ENCODE peak calls at places on chromosomes 5 and 9, in six cellular contexts. H is K562, B is GM12878, W is HepG2, O is SK-N-SH, G is HCT116. Z is an unnamed sample.

GRCh38 chr5:43416233-43416987 is 4.2 kb upstream of the CCL28 start:
- DNase-seq in H (peak), B (no peak), W (no peak), O (no peak), G (no peak), Z (no peak)

GRCh38 chr5:145574889-145575573 is 260.1 kb downstream of the PRELID2 start:
- DNase-seq in H (no peak), B (no peak), W (no peak), O (no peak), G (peak), Z (no peak)

GRCh38 chr5:82812575-82812974 is 264.6 kb downstream of the TMEM167A start:
- DNase-seq in H (no peak), B (no peak), W (no peak), O (no peak), G (no peak), Z (no peak)

GRCh38 chr5:144203750-144204596 is 33.3 kb downstream of the KCTD16 start:
- DNase-seq in H (peak), B (no peak), W (peak), O (peak), G (peak), Z (no peak)

GRCh38 chr5:56451742-56452141 is 218.6 kb upstream of the ANKRD55 start:
- DNase-seq in H (no peak), B (no peak), W (no peak), O (no peak), G (no peak), Z (no peak)

GRCh38 chr9:131382850-131383729 is 10.8 kb upstream of the PRRC2B start:
- DNase-seq in H (peak), B (no peak), W (peak), O (no peak), G (no peak), Z (peak)

GRCh38 chr5:135140805-135141204 is 106.8 kb upstream of the PITX1 start:
- DNase-seq in H (no peak), B (no peak), W (no peak), O (no peak), G (peak), Z (no peak)

GRCh38 chr5:170632985-170633234 is 129.1 kb downstream of the KCNIP1 start:
- DNase-seq in H (peak), B (no peak), W (no peak), O (peak), G (no peak), Z (peak)

GRCh38 chr9:536597-537511 is 304.6 kb upstream of the DMRT1 start:
- DNase-seq in H (no peak), B (no peak), W (no peak), O (no peak), G (no peak), Z (no peak)

GRCh38 chr5:77413049-77413448 is 79.1 kb downstream of the WDR41 start:
- DNase-seq in H (no peak), B (no peak), W (no peak), O (no peak), G (no peak), Z (no peak)

GRCh38 chr5:6449465-6450158 is 953 bp downstream of the UBE2QL1 start:
- DNase-seq in H (no peak), B (no peak), W (no peak), O (no peak), G (no peak), Z (no peak)

GRCh38 chr5:87410941-87411340 is 1.8 kb downstream of the CCNH start:
- DNase-seq in H (no peak), B (no peak), W (no peak), O (no peak), G (no peak), Z (no peak)

GRCh38 chr5:32600057-32600622 is 14.8 kb downstream of the SUB1 start:
- DNase-seq in H (no peak), B (no peak), W (no peak), O (no peak), G (no peak), Z (no peak)

GRCh38 chr5:33690736-33691135 is 201.1 kb downstream of the ADAMTS12 start:
- DNase-seq in H (no peak), B (no peak), W (no peak), O (no peak), G (no peak), Z (no peak)

GRCh38 chr9:76151267-76151666 is 243.0 kb downstream of the RFK start:
- DNase-seq in H (no peak), B (no peak), W (no peak), O (no peak), G (no peak), Z (no peak)

GRCh38 chr5:28014779-28015178 is 976.4 kb upstream of the CDH9 start:
- DNase-seq in H (peak), B (no peak), W (peak), O (peak), G (peak), Z (no peak)

GRCh38 chr9:98095401-98095800 is 23.6 kb downstream of the TRIM14 start:
- DNase-seq in H (no peak), B (no peak), W (no peak), O (no peak), G (no peak), Z (no peak)

GRCh38 chr5:126139086-126139485 is 284.1 kb upstream of the GRAMD2B start:
- DNase-seq in H (no peak), B (no peak), W (no peak), O (no peak), G (no peak), Z (no peak)

GRCh38 chr9:107675476-107676264 is 186.1 kb upstream of the KLF4 start:
- DNase-seq in H (no peak), B (no peak), W (no peak), O (no peak), G (no peak), Z (no peak)

GRCh38 chr9:131312822-131313770 is 23.6 kb downstream of the PLPP7 start:
- DNase-seq in H (peak), B (no peak), W (no peak), O (no peak), G (no peak), Z (no peak)

GRCh38 chr9:87276851-87277251 is 220.8 kb upstream of the DAPK1 start:
- DNase-seq in H (no peak), B (no peak), W (no peak), O (no peak), G (no peak), Z (no peak)

GRCh38 chr5:1551426-1551825 is 27.7 kb upstream of the LPCAT1 start:
- DNase-seq in H (peak), B (no peak), W (no peak), O (no peak), G (no peak), Z (no peak)

GRCh38 chr5:160929343-160929742 is 77.3 kb upstream of the ATP10B start:
- DNase-seq in H (no peak), B (no peak), W (no peak), O (no peak), G (no peak), Z (no peak)

GRCh38 chr5:179382486-179382885 is 37.2 kb upstream of the ADAMTS2 start:
- DNase-seq in H (no peak), B (no peak), W (no peak), O (no peak), G (no peak), Z (no peak)

GRCh38 chr5:4984461-4984860 is 155.7 kb upstream of the ADAMTS16 start:
- DNase-seq in H (no peak), B (no peak), W (no peak), O (no peak), G (no peak), Z (no peak)

GRCh38 chr5:82620957-82621600 is 342.9 kb upstream of the RPS23 start:
- DNase-seq in H (no peak), B (no peak), W (no peak), O (no peak), G (no peak), Z (no peak)

GRCh38 chr9:90803860-90804593 is 2.4 kb downstream of the SYK start:
- DNase-seq in H (no peak), B (no peak), W (no peak), O (no peak), G (no peak), Z (no peak)

GRCh38 chr5:59484618-59485017 is 408.9 kb downstream of the PDE4D start:
- DNase-seq in H (no peak), B (no peak), W (no peak), O (no peak), G (no peak), Z (no peak)

GRCh38 chr9:128920381-128921058 is at the start of gene PHYHD1:
- DNase-seq in H (no peak), B (no peak), W (no peak), O (no peak), G (no peak), Z (no peak)

GRCh38 chr9:120710110-120710981 is 3.9 kb downstream of the MEGF9 start:
- DNase-seq in H (no peak), B (no peak), W (peak), O (peak), G (peak), Z (peak)

GRCh38 chr9:17219261-17219660 is 84.4 kb downstream of the CNTLN start:
- DNase-seq in H (no peak), B (no peak), W (no peak), O (no peak), G (no peak), Z (peak)

GRCh38 chr5:17132444-17133083 is 84.9 kb upstream of the BASP1 start:
- DNase-seq in H (peak), B (no peak), W (no peak), O (peak), G (no peak), Z (peak)

GRCh38 chr5:54257366-54258118 is 52.8 kb downstream of the ARL15 start:
- DNase-seq in H (no peak), B (no peak), W (no peak), O (no peak), G (no peak), Z (no peak)

GRCh38 chr9:78982849-78983248 is 588.9 kb upstream of the TLE4 start:
- DNase-seq in H (no peak), B (no peak), W (no peak), O (no peak), G (peak), Z (no peak)

GRCh38 chr5:133450311-133450710 is 162.0 kb downstream of the FSTL4 start:
- DNase-seq in H (no peak), B (no peak), W (no peak), O (no peak), G (no peak), Z (no peak)

GRCh38 chr9:71465392-71465791 is 302.9 kb downstream of the CEMIP2 start:
- DNase-seq in H (no peak), B (no peak), W (no peak), O (no peak), G (no peak), Z (no peak)

GRCh38 chr5:170971-171800 is 20.1 kb upstream of the LRRC14B start:
- DNase-seq in H (no peak), B (no peak), W (no peak), O (no peak), G (no peak), Z (no peak)

DNA sequence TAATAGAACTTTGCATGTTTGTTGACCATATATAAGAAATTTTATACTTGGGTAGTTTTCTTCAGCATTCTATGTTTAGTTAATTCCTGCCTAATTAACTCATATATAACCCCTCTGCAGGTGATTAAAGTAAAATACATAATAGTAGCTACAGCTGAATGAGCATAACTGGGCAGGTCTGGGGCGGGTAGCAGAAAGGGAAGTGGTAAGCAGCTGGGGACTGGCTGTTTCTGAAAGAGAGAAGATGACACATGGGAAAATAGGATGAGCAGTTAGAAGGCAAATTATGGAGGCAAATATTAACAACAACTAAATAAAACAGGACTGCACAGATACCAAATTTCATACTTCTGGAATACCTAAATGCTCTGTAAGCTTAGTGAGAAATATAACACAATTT is 128.1 kb downstream of the CPLANE1 start:
- DNase-seq in H (no peak), B (no peak), W (no peak), O (no peak), G (no peak), Z (no peak)
- TF ChIP-seq JUND in H (no peak), B (no peak), W (no peak), O (no peak), G (no peak), Z (no peak)

GRCh38 chr9:109704546-109704945 is 75.5 kb upstream of the PALM2AKAP2 start:
- DNase-seq in H (no peak), B (no peak), W (no peak), O (no peak), G (no peak), Z (no peak)

GRCh38 chr9:109709881-109710280 is 70.1 kb upstream of the PALM2AKAP2 start:
- DNase-seq in H (no peak), B (no peak), W (no peak), O (no peak), G (no peak), Z (no peak)

GRCh38 chr9:109708507-109708945 is 71.5 kb upstream of the PALM2AKAP2 start:
- DNase-seq in H (no peak), B (no peak), W (no peak), O (no peak), G (no peak), Z (no peak)

GRCh38 chr9:109707355-109707754 is 72.6 kb upstream of the PALM2AKAP2 start:
- DNase-seq in H (no peak), B (no peak), W (no peak), O (no peak), G (no peak), Z (no peak)

DNA sequence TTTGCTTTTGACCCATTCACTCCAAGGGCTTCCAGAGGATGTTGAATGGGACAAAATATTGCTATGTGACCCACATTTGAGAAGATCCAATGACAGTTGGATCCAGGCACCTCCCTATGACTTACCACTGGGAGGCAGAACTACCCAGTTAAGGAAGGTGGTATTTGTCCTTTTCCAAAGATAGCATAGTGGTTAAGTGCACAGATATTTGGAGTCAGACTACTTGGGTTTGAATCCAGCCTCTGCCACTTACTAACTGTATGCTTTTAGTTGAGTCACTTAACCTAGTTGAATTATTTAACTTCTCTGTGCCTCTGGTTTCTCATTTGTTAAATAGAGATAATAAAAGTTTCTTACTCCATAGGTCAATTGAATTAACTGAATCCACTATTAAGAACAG is 74.5 kb upstream of the PALM2AKAP2 start:
- DNase-seq in H (no peak), B (no peak), W (peak), O (no peak), G (peak), Z (no peak)
- TF ChIP-seq JUND in H (no peak), B (no peak), W (no peak), O (no peak), G (no peak), Z (no peak)

DNA sequence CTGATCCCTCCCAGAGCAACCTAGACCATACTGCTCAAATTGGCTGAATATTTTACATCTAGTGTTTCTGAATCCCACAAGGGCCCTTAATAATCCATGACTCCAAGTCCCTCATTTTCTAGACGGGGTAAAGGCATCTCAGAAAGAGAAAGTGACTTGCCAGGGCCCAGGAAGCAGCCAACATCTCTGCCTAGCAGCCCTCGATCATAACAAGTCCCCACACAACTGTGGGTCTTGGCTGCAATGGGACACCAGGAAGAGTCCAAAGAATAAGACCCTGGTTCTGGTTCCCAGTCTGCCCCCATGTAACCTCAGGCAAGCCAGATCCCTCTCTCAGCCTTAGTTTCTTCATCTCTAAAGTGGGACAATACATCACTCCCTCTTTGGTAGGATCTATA is 6.3 kb downstream of the ANXA6 start:
- DNase-seq in H (no peak), B (no peak), W (no peak), O (no peak), G (no peak), Z (no peak)
- TF ChIP-seq JUND in H (no peak), B (no peak), W (no peak), O (no peak), G (no peak), Z (no peak)

GRCh38 chr5:150655221-150655620 is 5.8 kb upstream of the MYOZ3 start:
- DNase-seq in H (no peak), B (no peak), W (no peak), O (no peak), G (no peak), Z (no peak)
- TF ChIP-seq JUND in H (no peak), B (no peak), W (no peak), O (no peak), G (no peak), Z (no peak)

DNA sequence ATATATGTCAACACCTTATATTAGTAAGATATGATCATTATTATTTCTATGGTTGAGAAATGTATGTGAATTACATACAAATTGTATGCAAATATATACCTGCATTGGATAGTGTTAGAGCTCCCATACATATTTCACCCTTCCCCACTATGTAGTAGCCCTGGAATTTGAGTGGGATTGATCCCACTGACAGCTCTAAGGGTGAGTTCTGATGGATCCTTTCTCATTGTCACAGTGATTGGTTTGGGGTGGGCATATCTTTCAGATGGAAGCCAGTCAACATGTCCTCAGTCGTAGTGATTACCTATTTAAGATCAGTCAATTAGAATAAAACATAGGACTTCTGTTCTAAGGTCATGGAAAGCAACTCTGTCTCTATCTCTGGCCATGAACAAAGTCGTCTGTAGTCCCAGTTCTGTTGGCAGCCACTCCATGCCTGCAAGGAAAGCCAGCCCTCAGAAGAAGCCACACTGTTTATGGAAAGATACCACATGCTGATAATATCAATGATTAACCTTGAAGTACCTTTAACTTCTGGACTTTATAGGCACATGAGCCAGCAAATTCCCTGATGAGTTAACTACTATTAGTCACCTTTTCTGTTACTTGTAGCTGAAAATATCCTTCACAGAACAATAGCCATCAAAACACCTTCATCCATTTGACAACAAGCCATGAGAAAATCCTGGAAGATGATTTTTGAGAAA is 5.1 kb upstream of the CCDC192 start:
- DNase-seq in H (no peak), B (no peak), W (no peak), O (no peak), G (peak), Z (no peak)
- TF ChIP-seq JUND in H (no peak), B (no peak), W (no peak), O (no peak), G (peak), Z (no peak)

GRCh38 chr5:142881076-142881466 is 110.9 kb downstream of the ARHGAP26 start:
- DNase-seq in H (no peak), B (no peak), W (no peak), O (no peak), G (no peak), Z (no peak)
- TF ChIP-seq JUND in H (no peak), B (no peak), W (no peak), O (no peak), G (no peak), Z (no peak)

GRCh38 chr9:37332581-37332980 is 89.9 kb upstream of the GRHPR start:
- DNase-seq in H (no peak), B (no peak), W (no peak), O (no peak), G (no peak), Z (no peak)

GRCh38 chr9:37328561-37329227 is 93.8 kb upstream of the GRHPR start:
- DNase-seq in H (no peak), B (no peak), W (no peak), O (no peak), G (no peak), Z (no peak)

GRCh38 chr9:37333288-37333687 is 89.2 kb upstream of the GRHPR start:
- DNase-seq in H (peak), B (no peak), W (no peak), O (no peak), G (no peak), Z (no peak)

GRCh38 chr9:37329576-37329975 is 92.9 kb upstream of the GRHPR start:
- DNase-seq in H (no peak), B (no peak), W (no peak), O (peak), G (no peak), Z (no peak)

GRCh38 chr9:37331871-37332270 is 90.6 kb upstream of the GRHPR start:
- DNase-seq in H (no peak), B (no peak), W (no peak), O (no peak), G (no peak), Z (no peak)
- TF ChIP-seq JUND in H (no peak), B (no peak), W (no peak), O (no peak), G (no peak), Z (no peak)

DNA sequence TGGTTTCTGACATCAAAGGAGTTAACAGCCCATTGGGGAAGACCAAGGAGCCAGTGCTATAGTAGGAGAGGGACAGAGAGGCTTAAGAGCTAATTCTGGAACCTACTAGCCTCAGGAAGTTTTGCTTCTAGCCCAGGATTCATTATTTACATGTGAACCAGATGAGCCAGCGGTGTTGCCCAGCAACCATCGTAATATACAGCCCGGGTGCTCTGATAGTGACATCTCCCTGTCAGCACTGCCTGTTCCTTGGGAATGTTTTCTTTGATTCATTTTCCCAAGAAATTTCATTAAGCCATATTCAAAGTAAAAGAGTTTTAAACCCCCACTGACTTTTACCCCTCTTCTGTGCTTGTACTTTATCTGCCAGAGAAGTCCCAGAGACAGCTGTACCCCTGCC is 217.4 kb upstream of the ADAMTSL1 start:
- DNase-seq in H (no peak), B (no peak), W (no peak), O (no peak), G (no peak), Z (no peak)
- TF ChIP-seq JUND in H (no peak), B (no peak), W (no peak), O (no peak), G (no peak), Z (no peak)

GRCh38 chr5:35877655-35878054 is 21.0 kb downstream of the IL7R start:
- DNase-seq in H (no peak), B (no peak), W (no peak), O (no peak), G (no peak), Z (no peak)
- TF ChIP-seq JUND in H (no peak), B (no peak), W (no peak), O (no peak), G (no peak), Z (no peak)

GRCh38 chr5:9388941-9389674 is 156.8 kb downstream of the SEMA5A start:
- DNase-seq in H (no peak), B (no peak), W (no peak), O (peak), G (no peak), Z (no peak)
- TF ChIP-seq JUND in H (no peak), B (no peak), W (no peak), O (no peak), G (no peak), Z (no peak)

Z was measured in T47D.